ENCODE peak calls at places on chromosomes 12 and 14, in four cellular contexts. G is HepG2, N is GM12878, X is K562. A is an unnamed sample.

GRCh38 chr12:65335021-65335714 is 56.7 kb downstream of the MSRB3 start:
- DNase-seq in G (peak), N (no peak), X (no peak), A (peak)

GRCh38 chr14:64983439-64984310 is 3.0 kb upstream of the FNTB start:
- DNase-seq in G (peak), N (no peak), X (peak), A (peak)

GRCh38 chr14:59845245-59845644 is 25.3 kb downstream of the RTN1 start:
- DNase-seq in G (no peak), N (no peak), X (no peak), A (no peak)

GRCh38 chr12:98456583-98457573 is 58.5 kb upstream of the TMPO start:
- DNase-seq in G (no peak), N (no peak), X (peak), A (peak)

GRCh38 chr14:32809255-32809654 is 129.4 kb upstream of the NPAS3 start:
- DNase-seq in G (no peak), N (no peak), X (no peak), A (no peak)

GRCh38 chr14:105340821-105341408 is 26.4 kb downstream of the PACS2 start:
- DNase-seq in G (no peak), N (no peak), X (no peak), A (no peak)

GRCh38 chr14:29741909-29742401 is 185.7 kb downstream of the PRKD1 start:
- DNase-seq in G (no peak), N (no peak), X (no peak), A (no peak)

GRCh38 chr14:26709019-26709418 is 111.2 kb upstream of the NOVA1 start:
- DNase-seq in G (no peak), N (no peak), X (no peak), A (no peak)

GRCh38 chr14:24996930-24997329 is 53.0 kb downstream of the STXBP6 start:
- DNase-seq in G (no peak), N (no peak), X (no peak), A (no peak)

GRCh38 chr12:10884086-10884725 is at the start of gene PRH1:
- DNase-seq in G (peak), N (no peak), X (no peak), A (no peak)

GRCh38 chr14:23514009-23514962 is 37.3 kb downstream of the ZFHX2 start:
- DNase-seq in G (no peak), N (no peak), X (no peak), A (no peak)

GRCh38 chr12:77204055-77204454 is 138.7 kb upstream of the E2F7 start:
- DNase-seq in G (no peak), N (no peak), X (no peak), A (no peak)

GRCh38 chr12:91926810-91927209 is 218.8 kb downstream of the BTG1 start:
- DNase-seq in G (peak), N (no peak), X (no peak), A (no peak)

GRCh38 chr12:91377456-91377855 is 194.8 kb upstream of the DCN start:
- DNase-seq in G (no peak), N (no peak), X (no peak), A (no peak)

GRCh38 chr12:79973774-79974173 is 38.9 kb upstream of the PPP1R12A start:
- DNase-seq in G (no peak), N (no peak), X (no peak), A (no peak)
- TF ChIP-seq GABPA in G (no peak), N (no peak), X (no peak), A (no peak)

GRCh38 chr12:75997658-75998057 is 33.9 kb downstream of the PHLDA1 start:
- DNase-seq in G (no peak), N (no peak), X (no peak), A (no peak)

GRCh38 chr12:75991753-75992152 is 39.8 kb downstream of the PHLDA1 start:
- DNase-seq in G (no peak), N (no peak), X (no peak), A (no peak)

GRCh38 chr12:75996907-75997447 is 34.6 kb downstream of the PHLDA1 start:
- DNase-seq in G (no peak), N (no peak), X (no peak), A (no peak)

GRCh38 chr12:75995691-75996090 is 35.9 kb downstream of the PHLDA1 start:
- DNase-seq in G (no peak), N (no peak), X (no peak), A (no peak)

DNA sequence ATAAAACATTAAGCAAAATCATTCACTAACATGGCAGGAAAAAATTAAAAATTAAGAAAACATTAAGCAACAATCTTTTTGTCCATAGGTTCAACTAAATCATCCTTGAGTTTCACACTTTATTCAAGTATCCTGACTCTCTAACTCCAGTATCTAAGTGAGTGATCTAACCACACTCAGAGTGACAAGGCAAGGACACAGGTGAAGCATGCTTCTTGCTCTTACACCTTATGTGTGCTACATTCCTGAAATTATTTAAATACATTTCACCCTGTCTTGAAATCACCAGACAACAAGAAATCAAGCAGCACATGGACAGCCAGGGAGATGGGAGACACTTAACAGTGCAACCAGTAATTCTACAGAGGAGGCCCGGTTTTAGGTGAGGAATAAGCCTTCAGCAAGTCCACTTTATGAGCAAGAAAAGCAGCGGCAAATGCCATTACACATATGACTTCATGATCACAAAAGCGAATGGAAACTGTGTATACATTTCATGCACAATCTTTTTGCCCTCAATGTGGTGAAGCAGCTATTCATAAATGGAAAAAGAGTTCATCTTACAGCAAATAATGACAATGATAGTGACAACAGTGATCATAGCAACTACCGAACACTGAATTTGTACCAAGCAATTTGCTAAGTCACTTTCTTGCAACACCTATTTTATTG is 37.4 kb downstream of the PHLDA1 start:
- DNase-seq in G (no peak), N (no peak), X (no peak), A (no peak)
- TF ChIP-seq FOXM1 in G (no peak), N (no peak), X (no peak), A (no peak)

DNA sequence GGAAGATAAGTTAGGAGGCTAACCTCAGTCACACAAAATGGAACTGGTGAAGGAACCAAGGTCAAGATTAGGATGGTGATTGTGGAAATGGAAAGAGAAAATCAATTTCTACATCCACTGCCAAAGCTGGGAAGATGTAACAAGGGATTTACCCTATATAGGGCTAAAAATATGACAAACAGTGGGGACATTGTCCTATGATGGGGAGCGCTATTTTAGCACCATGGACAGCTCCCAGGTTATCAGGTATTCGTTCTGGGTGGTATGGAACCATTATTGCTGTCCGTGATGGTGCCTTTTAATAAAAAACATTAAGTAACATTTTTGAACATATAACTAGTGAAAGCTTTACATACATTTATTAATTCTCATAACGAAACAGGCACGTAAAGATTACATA is 124.0 kb downstream of the NDUFA12 start:
- DNase-seq in G (peak), N (no peak), X (peak), A (no peak)
- TF ChIP-seq REST in G (peak), N (peak), X (peak), A (peak)

GRCh38 chr12:54047160-54047963 is 6.3 kb upstream of the HOXC4 start:
- DNase-seq in G (no peak), N (no peak), X (no peak), A (no peak)

GRCh38 chr12:54042970-54043744 is 10.3 kb downstream of the HOXC5 start:
- DNase-seq in G (no peak), N (no peak), X (no peak), A (no peak)

GRCh38 chr12:54046809-54047159 is 6.9 kb upstream of the HOXC4 start:
- DNase-seq in G (no peak), N (no peak), X (no peak), A (no peak)

GRCh38 chr12:54045868-54046529 is 7.6 kb upstream of the HOXC4 start:
- DNase-seq in G (no peak), N (no peak), X (no peak), A (no peak)

GRCh38 chr12:54044425-54045093 is 9.1 kb upstream of the HOXC4 start:
- DNase-seq in G (no peak), N (no peak), X (no peak), A (peak)
- TF ChIP-seq GABPA in G (no peak), N (no peak), X (no peak), A (no peak)

GRCh38 chr14:77260631-77261030 is 10.4 kb downstream of the NGB start:
- DNase-seq in G (no peak), N (no peak), X (no peak), A (no peak)
- TF ChIP-seq FOXM1 in G (no peak), N (no peak), X (no peak), A (no peak)

DNA sequence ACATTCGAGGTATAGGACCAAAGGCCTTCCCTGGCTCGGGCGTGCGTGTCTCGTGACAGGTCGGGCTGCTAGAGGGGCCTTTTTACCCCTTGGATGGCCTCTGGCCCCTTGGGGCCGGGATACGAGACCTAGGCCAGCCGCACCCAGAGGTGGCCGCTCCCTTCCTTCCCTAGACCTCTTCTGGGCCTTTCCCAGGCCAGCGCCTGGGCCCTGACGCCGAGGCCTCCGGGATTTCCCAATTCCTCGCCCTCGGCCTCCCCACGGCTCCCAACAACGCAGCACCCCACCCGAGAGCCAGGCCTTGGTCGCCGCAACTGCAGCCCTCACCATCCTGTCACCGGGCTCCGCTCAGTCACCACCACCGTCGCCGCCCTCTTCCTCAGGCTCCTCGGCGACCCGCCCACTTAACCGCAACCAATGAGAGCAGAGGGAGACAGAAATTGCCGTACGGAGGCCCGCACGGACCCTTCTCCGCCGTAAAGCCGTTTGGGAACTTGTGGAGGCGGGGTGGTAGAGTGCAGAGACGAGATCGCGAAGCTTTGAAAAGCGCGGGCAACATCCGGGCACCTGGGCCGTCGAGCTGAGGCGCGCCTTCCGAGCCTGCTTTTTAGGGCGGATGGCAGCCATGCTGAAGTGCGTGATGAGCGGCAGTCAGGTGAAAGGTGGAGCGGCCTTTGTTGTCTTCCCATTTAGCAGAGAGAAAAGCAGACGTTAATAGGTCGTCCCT is at the start of the genes RAD9B and VPS29:
- DNase-seq in G (peak), N (peak), X (peak), A (peak)
- TF ChIP-seq REST in G (no peak), N (no peak), X (peak), A (no peak)

GRCh38 chr12:130132831-130133635 is 29.2 kb upstream of the FZD10 start:
- DNase-seq in G (no peak), N (no peak), X (no peak), A (no peak)
- TF ChIP-seq GABPA in G (no peak), N (no peak), X (no peak), A (no peak)

DNA sequence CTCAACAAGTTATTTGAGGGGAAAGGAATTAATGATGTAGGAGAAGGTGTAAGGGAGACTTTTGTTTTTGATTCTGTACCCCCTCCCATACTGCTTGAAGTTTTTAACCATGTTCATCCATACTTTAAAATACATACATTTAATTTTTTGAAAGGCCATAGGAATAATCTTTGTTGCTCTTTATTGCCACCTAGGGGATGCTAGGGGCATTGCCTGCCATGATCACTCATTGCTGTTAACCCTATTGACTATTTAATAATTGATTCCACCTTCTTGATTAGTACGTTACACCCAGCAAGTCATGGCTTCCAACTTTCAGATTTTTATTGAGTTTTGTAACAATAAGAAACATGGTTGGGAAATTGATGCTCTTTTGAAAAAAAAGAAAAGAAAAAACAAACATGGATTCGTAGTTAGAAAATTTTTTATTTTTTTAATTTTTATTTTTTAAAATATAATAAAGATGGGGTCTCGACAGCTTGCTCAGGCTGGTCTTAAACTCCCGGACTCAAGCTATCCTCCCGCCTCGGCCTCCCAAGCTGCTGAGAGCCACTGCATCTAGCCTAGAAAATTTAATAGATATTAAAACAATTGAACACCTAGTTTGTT is 8.5 kb upstream of the PRKAB1 start:
- DNase-seq in G (peak), N (no peak), X (peak), A (peak)
- TF ChIP-seq FOXM1 in G (no peak), N (no peak), X (no peak), A (no peak)

GRCh38 chr12:108267449-108267848 is 71.7 kb downstream of the CMKLR1 start:
- DNase-seq in G (no peak), N (no peak), X (no peak), A (no peak)
- TF ChIP-seq REST in G (peak), N (peak), X (no peak), A (no peak)

A was measured in SK-N-SH.